ENCODE peak calls at places on chromosomes 6 and 20, in seven cellular contexts. E, H, Y, V, F, K and D are unnamed samples.

GRCh38 chr6:84739866-84740208 is 24.6 kb downstream of the TBX18 start:
- DNase-seq in E (no peak), K (no peak), H (no peak), F (no peak), V (no peak), Y (no peak), D (no peak)

GRCh38 chr20:56656632-56657031 is 27.5 kb downstream of the TFAP2C start:
- DNase-seq in V (no peak), F (no peak), K (no peak), H (no peak), Y (no peak), E (no peak), D (no peak)

GRCh38 chr6:168145747-168146596 is 67.0 kb upstream of the FRMD1 start:
- DNase-seq in H (no peak), Y (no peak), E (no peak), K (no peak), V (no peak), F (no peak), D (no peak)

GRCh38 chr6:84731901-84732300 is 32.5 kb downstream of the TBX18 start:
- DNase-seq in E (no peak), F (no peak), K (no peak), V (no peak), H (no peak), Y (no peak), D (no peak)

GRCh38 chr6:55293116-55293515 is 34.2 kb upstream of the GFRAL start:
- DNase-seq in E (no peak), K (no peak), H (peak; percentile 18), F (no peak), Y (no peak), V (peak; percentile 23), D (no peak)

GRCh38 chr20:43839793-43840199 is 74.9 kb upstream of the TOX2 start:
- DNase-seq in H (no peak), V (no peak), F (no peak), E (no peak), Y (no peak), K (no peak), D (no peak)

GRCh38 chr20:58842276-58842675 is 8.4 kb downstream of the GNAS-AS1 start:
- DNase-seq in H (no peak), Y (no peak), V (no peak), F (no peak), K (no peak), E (no peak), D (no peak)

GRCh38 chr20:46573788-46574581 is 23.5 kb upstream of the OCSTAMP start:
- DNase-seq in H (no peak), F (no peak), E (peak; percentile 67), V (no peak), K (no peak), Y (no peak), D (no peak)

GRCh38 chr6:11172501-11173337 is 59.7 kb downstream of the NEDD9 start:
- DNase-seq in H (peak; percentile 23), K (peak; percentile 63), E (peak; percentile 60), Y (peak; percentile 49), V (peak; percentile 66), F (no peak), D (peak; percentile 71)

GRCh38 chr6:24919404-24919892 is 16.3 kb downstream of the RIPOR2 start:
- DNase-seq in H (no peak), K (no peak), F (no peak), E (no peak), Y (no peak), V (no peak), D (no peak)

GRCh38 chr20:61954276-61955021 is 111.2 kb downstream of the TAF4 start:
- DNase-seq in K (no peak), Y (no peak), E (no peak), H (no peak), F (no peak), V (no peak), D (no peak)

GRCh38 chr6:31792741-31793140 is 2.8 kb downstream of the VARS1 start:
- DNase-seq in E (peak; percentile 42), F (no peak), Y (no peak), H (peak; percentile 81), K (no peak), V (no peak), D (no peak)

GRCh38 chr6:44494011-44494501 is 106.5 kb downstream of the CDC5L start:
- DNase-seq in V (peak; percentile 80), H (peak; percentile 37), Y (no peak), E (peak; percentile 73), K (no peak), F (no peak), D (peak; percentile 43)

GRCh38 chr6:151213352-151213751 is 26.4 kb upstream of the AKAP12 start:
- DNase-seq in K (no peak), F (no peak), Y (no peak), H (no peak), E (no peak), V (no peak), D (no peak)

GRCh38 chr6:9140861-9141534 is 705.7 kb upstream of the SLC35B3 start:
- DNase-seq in E (no peak), H (no peak), V (no peak), F (no peak), Y (no peak), K (no peak), D (peak; percentile 35)

GRCh38 chr6:2630891-2631458 is 119.7 kb downstream of the MYLK4 start:
- DNase-seq in H (peak; percentile 96), V (no peak), Y (no peak), F (no peak), E (no peak), K (no peak), D (no peak)

GRCh38 chr6:88301888-88302768 is 136.0 kb upstream of the CNR1 start:
- DNase-seq in K (no peak), E (peak; percentile 63), H (no peak), F (no peak), Y (no peak), V (peak; percentile 36), D (no peak)

GRCh38 chr6:119201486-119201885 is 123.0 kb upstream of the FAM184A start:
- DNase-seq in Y (no peak), K (no peak), H (no peak), E (no peak), V (no peak), F (no peak), D (no peak)

GRCh38 chr6:110567957-110568696 is 91.7 kb upstream of the SLC22A16 start:
- DNase-seq in K (no peak), F (no peak), E (no peak), H (no peak), Y (no peak), V (no peak), D (no peak)

DNA sequence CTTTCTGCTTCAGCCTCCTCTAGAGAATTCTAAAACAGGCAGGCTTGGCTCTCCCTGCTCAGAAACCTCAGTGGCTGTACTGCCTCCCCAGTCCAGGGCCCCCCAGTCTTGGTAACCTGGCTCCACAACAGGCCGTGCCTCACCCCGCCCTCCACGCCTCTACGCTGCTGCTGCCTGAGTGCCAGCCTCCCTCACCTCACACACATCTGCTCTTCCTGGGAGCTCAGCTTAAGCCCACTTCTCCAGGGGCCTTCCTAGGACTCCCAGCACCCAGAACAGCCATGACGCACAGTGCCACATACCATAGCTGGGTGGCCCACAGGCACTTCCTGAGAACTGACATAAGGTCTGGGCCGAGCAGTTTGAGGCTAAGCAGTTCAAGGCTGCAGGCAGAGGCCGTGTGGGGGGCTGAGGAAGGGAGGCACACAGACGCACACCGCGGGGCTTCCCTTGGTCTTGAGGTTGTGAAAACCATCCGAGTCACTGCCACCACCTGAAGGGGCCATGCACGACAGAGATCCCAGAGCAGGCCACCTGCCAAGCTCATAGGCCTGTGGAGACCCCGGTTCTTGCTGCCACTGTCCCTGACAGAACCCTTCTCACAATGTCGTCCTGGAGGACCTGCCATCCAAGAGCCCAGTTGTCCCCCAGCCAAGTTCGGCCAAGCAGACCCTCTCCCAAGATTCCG is 42.6 kb downstream of the DSTN start:
- DNase-seq in F (no peak), K (peak; percentile 3), V (peak; percentile 39), E (no peak), H (no peak), Y (no peak), D (no peak)
- TF ChIP-seq JUND in F (no peak), K (no peak), V (no peak), E (no peak), H (no peak), Y (no peak), D (no peak)

GRCh38 chr20:50116368-50116999 is 3.5 kb upstream of the UBE2V1 start:
- DNase-seq in F (no peak), H (no peak), E (no peak), K (no peak), Y (no peak), V (no peak), D (no peak)
- TF ChIP-seq JUND in F (no peak), H (no peak), E (no peak), K (no peak), Y (no peak), V (no peak), D (no peak)

DNA sequence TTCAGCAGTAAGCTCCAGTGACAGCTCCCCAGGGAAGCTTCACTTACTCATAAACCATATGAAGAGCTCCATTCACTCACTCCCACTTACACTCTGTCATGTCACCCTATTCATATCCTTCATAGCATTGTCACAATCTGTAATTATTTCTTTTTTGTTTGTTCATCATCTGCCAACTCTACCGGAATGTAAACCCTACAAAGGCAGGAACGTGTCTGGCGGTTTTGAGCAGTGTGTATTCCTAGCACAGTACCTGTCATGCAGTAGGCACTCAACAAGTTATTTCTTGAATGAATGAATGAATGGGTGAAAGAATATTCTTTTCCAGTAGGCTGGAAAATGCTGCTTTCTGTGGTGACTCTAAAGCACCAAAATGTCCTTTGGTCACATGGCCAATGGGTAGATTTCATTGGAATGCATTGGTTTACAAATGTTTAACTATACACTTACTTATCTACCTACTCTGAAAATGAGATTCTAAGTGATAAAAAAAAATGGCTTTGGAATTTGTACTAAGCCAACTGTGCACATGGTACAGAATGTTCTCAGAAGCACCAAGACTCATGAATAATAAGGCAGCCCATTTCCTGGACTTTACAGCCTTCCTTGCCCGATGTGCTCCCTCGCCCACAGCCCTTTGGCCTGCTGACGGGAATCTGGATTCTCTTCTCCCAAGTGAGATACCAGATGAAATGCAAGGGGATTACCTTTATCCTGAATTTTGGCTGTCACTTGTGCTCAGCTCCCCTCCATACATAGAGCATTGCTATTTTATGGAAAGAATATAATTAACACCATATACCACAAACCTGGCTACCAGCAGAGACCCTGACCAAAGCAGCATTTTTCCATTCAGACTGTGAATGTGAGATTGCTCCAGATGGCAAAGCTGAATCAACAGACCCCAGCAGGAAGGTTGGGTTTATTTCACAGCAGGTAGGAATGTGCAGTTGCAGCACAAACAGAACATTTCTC is 273.3 kb downstream of the ALDH8A1 start:
- DNase-seq in H (no peak), V (no peak), E (no peak), K (no peak), F (no peak), Y (no peak), D (peak; percentile 54)
- TF ChIP-seq JUND in H (no peak), V (no peak), E (no peak), K (no peak), F (no peak), Y (no peak), D (no peak)

DNA sequence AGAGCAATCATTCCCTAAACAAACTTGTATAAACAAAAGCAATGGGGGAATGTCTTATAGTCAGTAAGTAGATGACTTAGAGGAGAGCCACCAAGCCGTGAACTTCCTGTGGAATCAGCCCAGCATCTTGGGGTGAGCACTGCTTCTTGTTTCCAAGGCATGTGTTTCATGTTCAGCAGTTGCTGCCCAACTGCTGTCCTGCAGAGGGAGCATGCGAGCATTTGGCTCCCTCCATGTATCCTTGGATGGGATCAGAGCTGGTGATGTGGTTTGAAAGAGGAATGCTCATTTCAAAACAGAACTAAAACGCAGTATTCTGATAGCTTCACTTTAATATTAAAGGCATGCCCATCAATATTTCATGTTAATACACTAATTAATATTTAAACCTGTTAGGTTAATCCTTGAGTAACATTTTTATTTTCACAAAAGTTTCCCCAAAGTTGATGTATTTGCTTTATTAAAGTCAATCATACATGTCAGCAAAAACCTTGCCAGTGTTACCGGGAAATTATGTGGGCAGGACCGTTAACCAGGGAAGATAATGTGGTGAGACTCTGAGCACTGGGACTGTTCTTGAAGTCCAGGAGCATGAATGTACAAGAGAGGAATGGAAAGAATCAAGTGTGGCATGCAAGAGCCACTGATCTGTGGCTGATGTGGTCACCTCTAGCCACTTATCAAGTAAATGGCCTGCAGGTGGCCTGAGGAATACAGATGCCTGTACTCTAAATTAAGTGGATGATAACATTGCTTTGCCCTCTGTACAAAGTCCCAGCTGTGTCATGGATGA is 172.2 kb upstream of the GGTLC1 start:
- DNase-seq in Y (no peak), F (no peak), H (no peak), K (peak; percentile 59), V (peak; percentile 39), E (peak; percentile 20), D (peak; percentile 79)
- TF ChIP-seq JUND in Y (no peak), F (no peak), H (no peak), K (no peak), V (no peak), E (no peak), D (no peak)